ENCODE peak calls at places on chromosome X, in seven cellular contexts. Q is AG09309; L is foreskin fibroblast; U is NB4; X is CD8-positive, alpha-beta T cell; Y is endodermal cell; R is cardiac muscle cell. J is an unnamed sample.

GRCh38 chrX:149074429-149074828 is 430.7 kb downstream of the IDS start:
- DNase-seq in Y (no peak), Q (no peak), U (peak), L (peak), X (no peak), R (peak), J (peak)

GRCh38 chrX:151488677-151489076 is 74.8 kb upstream of the PASD1 start:
- DNase-seq in Y (peak), Q (no peak), U (peak), X (peak), L (no peak), R (peak), J (no peak)

GRCh38 chrX:115112411-115112810 is 76.8 kb upstream of the RBMXL3 start:
- DNase-seq in X (no peak), Y (no peak), L (no peak), U (no peak), Q (no peak), R (no peak), J (no peak)

GRCh38 chrX:134932528-134933217 is 58.1 kb upstream of the SMIM10 start:
- DNase-seq in Y (no peak), X (no peak), Q (no peak), L (peak), U (no peak), R (no peak), J (no peak)

GRCh38 chrX:30280428-30280827 is 28.8 kb downstream of the NR0B1 start:
- DNase-seq in L (no peak), Y (no peak), U (no peak), R (no peak), X (no peak), Q (no peak), J (no peak)

GRCh38 chrX:101485212-101486064 is at the start of gene ARMCX4:
- DNase-seq in Y (peak), Q (no peak), R (peak), X (peak), L (peak), U (no peak), J (peak)

GRCh38 chrX:136725446-136726104 is 55.2 kb downstream of the ARHGEF6 start:
- DNase-seq in Y (no peak), U (no peak), Q (peak), L (peak), R (no peak), X (no peak), J (peak)

GRCh38 chrX:121642415-121642814 is 595.0 kb downstream of the GLUD2 start:
- DNase-seq in L (peak), U (no peak), X (no peak), Q (peak), Y (no peak), R (no peak), J (peak)

GRCh38 chrX:115449742-115450141 is 111.2 kb upstream of the PLS3 start:
- DNase-seq in R (no peak), Y (no peak), Q (no peak), L (peak), X (no peak), U (no peak), J (peak)

GRCh38 chrX:131741103-131741581 is 197.3 kb downstream of the OR13H1 start:
- DNase-seq in Y (no peak), R (no peak), U (no peak), L (no peak), Q (no peak), X (no peak), J (no peak)

GRCh38 chrX:72131317-72132294 is at the start of gene RTL5:
- DNase-seq in X (peak), Y (peak), U (peak), Q (peak), R (peak), L (peak), J (peak)
- H3K4me3 ChIP-seq in X (peak), Y (peak), U (peak), Q (peak), R (peak), L (peak), J (peak)

GRCh38 chrX:46840946-46841740 is 4.3 kb downstream of the RP2 start:
- DNase-seq in Y (no peak), R (no peak), U (no peak), L (peak), Q (no peak), X (no peak), J (no peak)

GRCh38 chrX:46838974-46839480 is 2.2 kb downstream of the RP2 start:
- DNase-seq in L (peak), Q (no peak), X (no peak), U (no peak), Y (no peak), R (no peak), J (no peak)

GRCh38 chrX:46837543-46838481 is 969 bp downstream of the RP2 start:
- DNase-seq in L (peak), Y (no peak), U (peak), Q (no peak), X (no peak), R (no peak), J (no peak)

GRCh38 chrX:46836701-46837542 is at the start of gene RP2:
- DNase-seq in U (peak), Y (peak), L (peak), Q (peak), X (peak), R (peak), J (peak)

GRCh38 chrX:46838482-46838857 is 1.6 kb downstream of the RP2 start:
- DNase-seq in Y (no peak), U (no peak), R (no peak), L (peak), X (no peak), Q (no peak), J (no peak)
- H3K4me3 ChIP-seq in Y (peak), U (peak), R (peak), L (peak), X (no peak), Q (peak), J (peak)

DNA sequence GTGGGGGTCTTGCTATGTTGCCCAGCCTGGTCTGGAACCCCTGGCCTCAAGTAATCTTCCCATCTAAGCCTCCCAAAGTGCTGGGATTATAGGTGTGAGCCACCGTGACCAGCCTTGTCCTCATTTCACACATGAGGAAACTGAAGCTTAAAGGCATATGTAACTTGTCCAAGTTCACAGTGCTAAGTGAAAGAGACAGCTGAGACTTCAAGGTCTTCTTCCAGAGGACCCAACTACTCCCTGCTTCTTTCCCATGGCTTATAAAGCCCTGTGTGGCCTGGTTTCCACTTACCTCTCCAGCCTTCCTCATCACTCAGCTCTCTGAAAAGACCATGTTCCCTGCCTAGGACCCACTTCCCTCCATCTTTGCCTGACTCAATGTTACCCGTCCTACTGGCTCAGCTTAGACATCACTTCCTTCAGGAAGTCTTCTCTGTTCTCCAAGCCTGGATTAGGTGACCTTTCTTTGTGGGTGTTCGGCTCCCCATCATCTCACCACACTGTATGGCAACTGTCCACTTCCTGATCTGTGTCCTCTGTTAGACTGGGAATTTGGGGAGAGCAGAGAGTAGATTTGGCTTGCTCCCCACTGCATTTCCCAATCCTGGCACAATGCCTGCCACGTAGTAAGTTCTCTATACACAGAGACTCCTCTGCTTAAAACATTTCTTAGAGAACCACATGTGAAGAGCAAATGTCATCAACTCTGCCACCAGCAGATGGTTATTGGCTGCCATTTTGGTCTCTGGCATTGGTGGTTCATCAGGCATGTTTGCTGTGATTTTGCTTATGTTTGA is 30.4 kb upstream of the LAMP2 start:
- DNase-seq in U (no peak), Q (no peak), X (no peak), L (peak), Y (no peak), R (no peak), J (no peak)
- H3K4me3 ChIP-seq in U (no peak), Q (no peak), X (no peak), L (no peak), Y (no peak), R (no peak), J (no peak)

GRCh38 chrX:25009407-25009806 is 6.4 kb downstream of the ARX start:
- DNase-seq in X (no peak), L (no peak), U (no peak), R (no peak), Y (no peak), Q (no peak), J (no peak)
- H3K4me3 ChIP-seq in X (no peak), L (no peak), U (no peak), R (no peak), Y (no peak), Q (no peak), J (no peak)

GRCh38 chrX:48683411-48683982 is at the start of gene WAS:
- DNase-seq in R (no peak), Q (no peak), X (peak), U (peak), L (no peak), Y (no peak), J (no peak)
- H3K4me3 ChIP-seq in R (no peak), Q (no peak), X (peak), U (peak), L (no peak), Y (no peak), J (no peak)

DNA sequence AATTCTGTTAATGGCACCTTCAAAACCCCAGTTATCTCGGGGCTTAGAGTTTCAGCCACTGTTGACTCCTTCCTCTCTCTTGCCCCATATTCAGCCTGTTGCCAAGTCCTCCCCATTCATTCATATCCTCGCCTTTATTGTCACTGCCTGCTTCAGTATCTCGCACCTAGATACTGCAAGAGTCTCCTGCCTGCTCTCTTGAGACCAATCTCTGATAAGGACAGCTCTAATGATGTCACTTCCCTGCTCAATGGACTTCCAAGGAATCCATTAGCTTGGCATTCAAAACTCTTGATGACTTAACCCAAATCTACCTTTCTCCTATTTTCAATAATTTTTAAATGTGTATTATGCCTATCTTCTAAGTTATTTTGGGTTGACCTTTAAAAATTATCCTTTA is 1.1 kb upstream of the UBE2A start:
- DNase-seq in Y (no peak), Q (no peak), U (no peak), R (no peak), L (no peak), X (no peak), J (no peak)
- H3K4me3 ChIP-seq in Y (peak), Q (peak), U (peak), R (peak), L (peak), X (no peak), J (peak)

DNA sequence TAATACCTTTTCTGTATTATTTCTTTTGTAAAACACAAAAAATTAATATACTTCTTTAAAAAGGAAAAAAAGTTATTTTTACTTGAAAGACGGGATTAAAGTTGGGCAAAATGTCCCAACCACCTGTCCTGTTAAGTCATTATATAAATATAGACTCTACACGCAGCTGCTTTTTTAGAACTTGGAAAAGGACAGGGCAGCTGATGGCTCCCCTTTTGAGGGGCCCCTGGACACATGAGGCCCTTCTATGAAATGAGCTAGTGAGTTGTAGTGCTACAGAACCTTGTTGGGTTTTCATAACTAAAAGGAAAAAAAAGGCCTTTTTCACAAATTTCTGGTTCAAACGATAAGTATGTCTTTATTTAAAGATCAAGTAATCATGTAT is 603 bp upstream of the BEX2 start:
- DNase-seq in Y (no peak), X (no peak), R (no peak), L (no peak), U (no peak), Q (no peak), J (no peak)
- H3K4me3 ChIP-seq in Y (peak), X (peak), R (peak), L (no peak), U (no peak), Q (no peak), J (no peak)

GRCh38 chrX:11461181-11462001 is 168.2 kb downstream of the AMELX start:
- DNase-seq in Q (no peak), X (no peak), Y (no peak), U (no peak), R (no peak), L (peak), J (no peak)

GRCh38 chrX:11462648-11463047 is 169.4 kb downstream of the AMELX start:
- DNase-seq in Q (no peak), Y (no peak), R (peak), U (no peak), L (no peak), X (no peak), J (no peak)

GRCh38 chrX:11462136-11462535 is 168.9 kb downstream of the AMELX start:
- DNase-seq in L (peak), Y (no peak), R (no peak), X (no peak), U (no peak), Q (no peak), J (peak)

GRCh38 chrX:11458175-11458574 is 165.0 kb downstream of the AMELX start:
- DNase-seq in X (no peak), L (peak), U (no peak), Y (no peak), Q (no peak), R (no peak), J (no peak)

GRCh38 chrX:11460347-11460746 is 167.1 kb downstream of the AMELX start:
- DNase-seq in X (no peak), Y (no peak), L (no peak), R (no peak), Q (no peak), U (no peak), J (no peak)
- H3K4me3 ChIP-seq in X (no peak), Y (no peak), L (no peak), R (no peak), Q (no peak), U (no peak), J (no peak)

DNA sequence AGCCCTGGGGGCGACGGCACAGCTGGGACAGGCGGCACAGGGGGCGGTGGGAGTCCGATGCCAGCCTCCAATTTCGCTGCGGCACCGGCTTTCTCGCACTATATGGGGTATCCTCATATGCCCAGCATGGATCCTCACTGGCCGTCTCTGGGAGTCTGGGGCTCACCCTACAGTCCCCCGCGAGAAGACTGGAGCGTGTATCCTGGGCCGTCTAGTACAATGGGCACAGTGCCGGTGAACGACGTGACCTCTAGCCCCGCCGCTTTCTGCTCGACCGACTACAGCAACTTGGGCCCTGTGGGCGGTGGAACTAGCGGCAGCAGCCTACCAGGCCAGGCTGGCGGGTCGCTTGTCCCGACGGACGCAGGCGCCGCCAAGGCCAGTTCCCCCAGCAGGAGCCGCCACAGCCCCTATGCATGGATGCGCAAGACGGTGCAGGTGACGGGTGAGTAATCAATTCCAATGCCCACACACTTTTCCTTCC is 500 bp downstream of the CDX4 start:
- DNase-seq in Q (no peak), U (no peak), Y (peak), L (no peak), X (no peak), R (no peak), J (no peak)
- H3K4me3 ChIP-seq in Q (no peak), U (no peak), Y (no peak), L (no peak), X (no peak), R (no peak), J (no peak)

J was measured in skeletal muscle cell.